ENCODE peak calls at places on chromosome 18, in eight cellular contexts. Q, L, A, R, D, B, P and V are unnamed samples. For H3K36me3, the result is how much of the 10 kb centered on the place peaks cover.

GRCh38 chr18:34085140-34085739 is 139.5 kb downstream of the NOL4 start:
- DNase-seq in Q (no peak), L (no peak), A (no peak), R (no peak), D (no peak), B (no peak), P (no peak), V (no peak)

GRCh38 chr18:63924551-63924950 is 16.8 kb downstream of the SERPINB10 start:
- DNase-seq in Q (no peak), L (no peak), A (no peak), R (no peak), D (no peak), B (no peak), P (no peak), V (no peak)

GRCh38 chr18:63182247-63182771 is 137.3 kb downstream of the BCL2 start:
- DNase-seq in Q (no peak), L (no peak), A (no peak), R (no peak), D (no peak), B (no peak), P (no peak), V (no peak)

GRCh38 chr18:68233043-68233442 is 481.9 kb downstream of the TMX3 start:
- DNase-seq in Q (no peak), L (no peak), A (no peak), R (no peak), D (no peak), B (no peak), P (no peak), V (no peak)

GRCh38 chr18:59623456-59624383 is 73.5 kb downstream of the CCBE1 start:
- DNase-seq in Q (no peak), L (no peak), A (no peak), R (peak), D (no peak), B (no peak), P (no peak), V (no peak)

GRCh38 chr18:59814872-59815271 is 84.9 kb upstream of the PMAIP1 start:
- DNase-seq in Q (no peak), L (no peak), A (no peak), R (no peak), D (no peak), B (no peak), P (no peak), V (no peak)

GRCh38 chr18:12307871-12308385 is at the start of gene TUBB6:
- DNase-seq in Q (peak), L (no peak), A (peak), R (peak), D (no peak), B (no peak), P (no peak), V (peak)

GRCh38 chr18:77103181-77103875 is 29.3 kb downstream of the MBP start:
- DNase-seq in Q (no peak), L (no peak), A (no peak), R (no peak), D (no peak), B (no peak), P (no peak), V (no peak)

GRCh38 chr18:57267368-57267767 is 85.0 kb upstream of the ST8SIA3 start:
- DNase-seq in Q (no peak), L (no peak), A (no peak), R (no peak), D (no peak), B (no peak), P (no peak), V (no peak)

GRCh38 chr18:79672490-79673276 is 6.9 kb upstream of the CTDP1 start:
- DNase-seq in Q (no peak), L (no peak), A (no peak), R (no peak), D (no peak), B (no peak), P (no peak), V (no peak)

GRCh38 chr18:46322411-46322891 is 218.3 kb downstream of the HAUS1 start:
- DNase-seq in Q (no peak), L (no peak), A (no peak), R (no peak), D (no peak), B (no peak), P (no peak), V (no peak)

GRCh38 chr18:78635093-78635800 is 344.4 kb upstream of the SALL3 start:
- DNase-seq in Q (no peak), L (no peak), A (no peak), R (no peak), D (no peak), B (no peak), P (no peak), V (no peak)

GRCh38 chr18:61608306-61608705 is 275.1 kb downstream of the CDH20 start:
- DNase-seq in Q (no peak), L (no peak), A (no peak), R (no peak), D (no peak), B (no peak), P (no peak), V (no peak)

GRCh38 chr18:58529714-58530354 is 99.1 kb downstream of the ALPK2 start:
- DNase-seq in Q (peak), L (peak), A (peak), R (no peak), D (peak), B (peak), P (peak), V (peak)

GRCh38 chr18:63177822-63178525 is 141.6 kb downstream of the BCL2 start:
- DNase-seq in Q (peak), L (no peak), A (no peak), R (peak), D (no peak), B (no peak), P (no peak), V (no peak)

GRCh38 chr18:24530630-24531111 is 70.2 kb downstream of the HRH4 start:
- DNase-seq in Q (no peak), L (no peak), A (no peak), R (no peak), D (no peak), B (no peak), P (no peak), V (no peak)

GRCh38 chr18:77617681-77618080 is 368.0 kb downstream of the GALR1 start:
- DNase-seq in Q (no peak), L (no peak), A (no peak), R (no peak), D (no peak), B (no peak), P (no peak), V (no peak)

GRCh38 chr18:79573921-79574491 is 105.6 kb upstream of the CTDP1 start:
- DNase-seq in Q (no peak), L (no peak), A (peak), R (peak), D (no peak), B (no peak), P (no peak), V (no peak)

GRCh38 chr18:59379772-59380530 is 20.9 kb upstream of the LMAN1 start:
- DNase-seq in Q (no peak), L (no peak), A (no peak), R (no peak), D (no peak), B (no peak), P (no peak), V (no peak)

GRCh38 chr18:13264986-13265900 is 46.7 kb downstream of the LDLRAD4 start:
- DNase-seq in Q (no peak), L (no peak), A (no peak), R (no peak), D (no peak), B (no peak), P (no peak), V (no peak)

GRCh38 chr18:32802606-32803451 is 30.0 kb upstream of the KLHL14 start:
- DNase-seq in Q (no peak), L (no peak), A (no peak), R (no peak), D (no peak), B (no peak), P (no peak), V (no peak)

GRCh38 chr18:75455249-75456183 is 28.0 kb upstream of the SMIM21 start:
- DNase-seq in Q (peak), L (no peak), A (no peak), R (no peak), D (no peak), B (no peak), P (no peak), V (no peak)

GRCh38 chr18:10745971-10746370 is 220.1 kb downstream of the NAPG start:
- DNase-seq in Q (no peak), L (no peak), A (no peak), R (no peak), D (no peak), B (no peak), P (no peak), V (no peak)

GRCh38 chr18:11482271-11482670 is 127.1 kb upstream of the SLC35G4 start:
- DNase-seq in Q (no peak), L (no peak), A (no peak), R (no peak), D (no peak), B (no peak), P (no peak), V (no peak)

GRCh38 chr18:78743078-78743477 is 236.5 kb upstream of the SALL3 start:
- DNase-seq in Q (no peak), L (no peak), A (no peak), R (no peak), D (no peak), B (no peak), P (no peak), V (no peak)

DNA sequence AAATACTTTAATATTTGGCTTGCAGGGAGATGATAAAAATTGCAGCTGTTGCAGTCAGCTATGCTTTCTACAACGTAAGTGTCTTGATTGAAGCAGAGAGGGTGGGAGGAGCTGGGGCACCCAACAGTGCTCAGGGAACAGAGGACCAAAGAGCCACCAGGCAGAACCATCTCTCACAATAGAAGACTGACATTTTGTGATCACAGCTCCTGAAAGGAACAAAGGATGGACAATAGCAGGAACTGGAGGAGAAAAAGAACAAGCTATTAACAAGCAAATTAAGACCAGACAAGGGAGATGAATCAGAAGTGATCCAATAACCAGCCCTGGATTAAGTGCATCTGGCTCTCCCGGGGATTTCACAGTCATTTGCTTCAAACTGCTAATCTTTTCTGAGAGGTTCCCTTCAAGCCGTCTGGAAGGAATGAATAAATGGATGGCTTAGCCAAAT is 65.7 kb upstream of the SMAD2 start:
- DNase-seq in Q (no peak), L (no peak), A (no peak), R (no peak), D (no peak), B (no peak), P (no peak), V (no peak)
- H3K36me3 ChIP-seq in Q (under half), L (under half), A (under half), R (under half), D (under half), B (under half), P (under half), V (under half)

DNA sequence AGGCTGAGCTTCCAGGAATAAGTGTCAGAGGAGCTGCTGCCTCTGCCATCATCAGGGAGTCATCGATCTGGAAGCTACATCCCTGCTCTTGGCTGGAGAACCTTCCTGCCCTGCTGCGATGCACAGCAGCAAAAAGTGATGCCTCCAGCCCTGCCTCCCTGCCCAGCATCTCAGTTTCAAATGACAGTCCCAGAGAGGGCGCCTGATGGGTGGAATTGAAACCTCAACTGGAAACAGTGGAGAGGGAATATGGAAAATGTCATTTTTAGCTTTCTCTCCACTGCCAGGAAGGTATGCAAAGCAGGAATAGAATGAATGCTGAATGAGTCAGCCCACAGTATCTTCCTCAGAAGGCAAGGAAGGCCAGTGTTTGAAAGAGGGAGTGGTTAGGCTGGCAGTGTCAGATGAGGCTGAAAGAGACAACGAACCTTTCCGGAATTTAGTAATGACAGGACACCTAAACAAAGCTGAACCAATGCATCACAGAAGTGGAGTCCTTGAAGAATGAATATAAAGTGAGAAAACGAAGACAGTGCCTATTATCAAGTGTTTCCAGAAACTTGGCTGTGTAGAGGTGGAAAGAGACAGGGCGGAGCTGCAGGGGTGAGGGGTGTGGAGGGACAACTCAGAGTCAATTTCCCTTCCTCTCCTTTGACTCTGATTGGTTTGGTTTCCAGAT is 153.9 kb upstream of the NDUFV2 start:
- DNase-seq in Q (no peak), L (no peak), A (no peak), R (no peak), D (no peak), B (no peak), P (no peak), V (no peak)
- H3K4me3 ChIP-seq in Q (no peak), L (no peak), A (no peak), R (no peak), D (no peak), B (no peak), P (no peak), V (no peak)

GRCh38 chr18:26014462-26014861 is 76.0 kb downstream of the SS18 start:
- DNase-seq in Q (no peak), L (no peak), A (no peak), R (no peak), D (no peak), B (no peak), P (no peak), V (no peak)
- H3K36me3 ChIP-seq in Q (under half), L (under half), A (half or more), R (under half), D (under half), B (half or more), P (under half), V (under half)

GRCh38 chr18:72539861-72540260 is 4.3 kb downstream of the CBLN2 start:
- DNase-seq in Q (no peak), L (no peak), A (no peak), R (no peak), D (no peak), B (no peak), P (no peak), V (no peak)

GRCh38 chr18:72541871-72542690 is 2.1 kb downstream of the CBLN2 start:
- DNase-seq in Q (no peak), L (no peak), A (no peak), R (no peak), D (no peak), B (no peak), P (no peak), V (no peak)

GRCh38 chr18:72543362-72544055 is 633 bp downstream of the CBLN2 start:
- DNase-seq in Q (no peak), L (no peak), A (no peak), R (no peak), D (no peak), B (no peak), P (no peak), V (no peak)

GRCh38 chr18:72542993-72543361 is 1.2 kb downstream of the CBLN2 start:
- DNase-seq in Q (no peak), L (no peak), A (no peak), R (no peak), D (no peak), B (no peak), P (no peak), V (no peak)

DNA sequence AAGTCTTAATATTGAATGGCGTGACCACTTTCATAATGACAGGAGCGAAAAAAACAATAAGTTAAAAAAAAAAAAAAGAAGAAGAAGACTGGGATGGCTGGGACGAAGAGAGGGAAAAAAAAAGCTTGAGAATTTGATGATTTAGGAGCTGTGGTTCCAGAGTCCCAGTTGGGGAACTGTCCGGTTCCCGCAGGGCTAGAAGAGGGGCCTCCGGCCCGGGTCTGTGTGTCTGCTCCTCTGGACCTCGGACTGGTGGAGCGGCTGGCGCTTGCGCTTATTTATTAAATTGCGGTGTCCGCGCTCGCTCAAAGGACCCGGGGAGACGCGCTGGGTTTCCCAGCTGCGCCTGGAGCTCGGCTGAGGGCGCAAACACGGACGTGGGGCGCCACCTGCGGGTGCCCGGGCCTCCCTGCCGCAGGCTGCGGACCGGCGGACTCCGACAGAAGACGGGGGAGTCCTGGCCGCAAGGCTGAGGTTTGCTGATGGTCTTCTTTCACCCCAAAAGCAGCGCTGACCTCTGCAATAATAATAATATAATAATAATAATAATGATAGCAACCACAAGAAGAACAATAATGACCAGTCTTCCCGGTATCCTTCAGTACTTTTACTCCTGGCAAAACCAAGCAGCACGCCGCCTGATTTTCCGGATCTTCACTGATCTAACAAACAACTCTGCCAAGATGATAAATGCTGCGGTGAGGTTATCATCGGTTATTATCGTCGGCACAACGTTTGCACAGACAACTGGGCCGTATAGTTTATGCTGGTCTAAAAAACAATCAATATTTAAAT is at the start of gene CBLN2:
- DNase-seq in Q (no peak), L (no peak), A (peak), R (no peak), D (no peak), B (no peak), P (no peak), V (no peak)
- H3K4me3 ChIP-seq in Q (no peak), L (no peak), A (peak), R (no peak), D (peak), B (peak), P (no peak), V (no peak)

DNA sequence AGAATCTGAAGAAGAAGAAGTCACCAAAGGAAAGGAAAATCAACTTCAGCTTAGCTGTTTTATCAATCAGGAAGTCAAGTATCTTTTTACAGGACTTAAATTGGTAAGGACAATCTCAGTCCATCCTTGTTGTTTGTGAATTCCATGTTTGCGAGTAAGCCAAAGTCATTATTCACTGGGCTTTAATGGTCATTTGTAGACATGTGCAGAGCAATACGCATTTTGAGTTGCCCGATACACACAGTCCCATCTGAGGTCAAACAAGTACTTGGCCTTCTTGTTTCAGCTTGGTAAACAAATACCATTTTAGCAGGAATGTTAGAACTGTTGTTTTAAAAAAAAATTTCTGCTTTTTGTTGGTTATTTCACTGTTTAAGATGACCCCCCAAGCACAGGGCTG is 40.9 kb downstream of the USP14 start:
- DNase-seq in Q (no peak), L (no peak), A (no peak), R (no peak), D (no peak), B (no peak), P (no peak), V (no peak)
- H3K36me3 ChIP-seq in Q (under half), L (under half), A (half or more), R (under half), D (half or more), B (half or more), P (under half), V (under half)

GRCh38 chr18:22343613-22344012 is 74.1 kb downstream of the CTAGE1 start:
- DNase-seq in Q (no peak), L (no peak), A (no peak), R (no peak), D (no peak), B (no peak), P (no peak), V (no peak)
- H3K4me3 ChIP-seq in Q (no peak), L (no peak), A (no peak), R (no peak), D (no peak), B (no peak), P (no peak), V (no peak)

GRCh38 chr18:55163550-55163949 is 204.3 kb upstream of the CCDC68 start:
- DNase-seq in Q (no peak), L (no peak), A (no peak), R (no peak), D (no peak), B (no peak), P (no peak), V (no peak)

GRCh38 chr18:55153346-55153745 is 194.1 kb upstream of the CCDC68 start:
- DNase-seq in Q (no peak), L (no peak), A (no peak), R (no peak), D (no peak), B (no peak), P (no peak), V (no peak)

GRCh38 chr18:55161966-55162365 is 202.7 kb upstream of the CCDC68 start:
- DNase-seq in Q (peak), L (no peak), A (no peak), R (no peak), D (no peak), B (peak), P (no peak), V (no peak)

GRCh38 chr18:55158570-55158969 is 199.3 kb upstream of the CCDC68 start:
- DNase-seq in Q (no peak), L (no peak), A (no peak), R (no peak), D (no peak), B (no peak), P (no peak), V (no peak)

GRCh38 chr18:55159027-55159426 is 199.8 kb upstream of the CCDC68 start:
- DNase-seq in Q (no peak), L (no peak), A (no peak), R (no peak), D (no peak), B (no peak), P (no peak), V (no peak)
- H3K36me3 ChIP-seq in Q (under half), L (under half), A (under half), R (under half), D (under half), B (under half), P (under half), V (under half)

GRCh38 chr18:50193796-50194622 is 938 bp downstream of the MYO5B start:
- DNase-seq in Q (no peak), L (no peak), A (no peak), R (no peak), D (no peak), B (no peak), P (no peak), V (peak)
- H3K4me3 ChIP-seq in Q (peak), L (no peak), A (peak), R (no peak), D (peak), B (no peak), P (peak), V (peak)

DNA sequence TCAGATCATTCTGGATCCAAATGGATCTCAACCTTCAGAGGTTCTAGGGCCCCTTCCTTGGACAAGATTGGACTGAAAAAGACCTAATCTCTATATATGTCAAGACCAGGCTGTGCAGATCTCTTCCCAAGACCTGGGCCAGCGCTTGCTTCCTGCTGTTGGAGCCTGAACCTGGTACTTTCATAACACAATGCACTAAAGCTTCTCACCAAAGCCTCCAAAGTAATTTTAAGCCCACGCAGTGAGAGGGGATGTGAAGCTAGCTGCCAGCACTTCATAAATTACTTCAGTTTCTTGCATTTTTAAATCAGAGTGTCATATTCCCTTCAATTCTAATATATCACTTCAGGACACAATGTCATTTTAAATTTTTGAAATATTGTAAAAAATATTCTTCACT is 50.7 kb downstream of the LRRC30 start:
- DNase-seq in Q (no peak), L (no peak), A (no peak), R (no peak), D (no peak), B (no peak), P (no peak), V (no peak)
- H3K36me3 ChIP-seq in Q (under half), L (under half), A (under half), R (under half), D (under half), B (under half), P (under half), V (under half)